ENCODE peak calls at places on chromosomes 5 and 9, in four cellular contexts. X is HCT116, K is HepG2, R is K562. B is an unnamed sample.

GRCh38 chr5:127922603-127923002 is 161.0 kb upstream of the SLC12A2 start:
- DNase-seq in X (no peak), K (no peak), R (no peak), B (no peak)

GRCh38 chr9:100498592-100498991 is 25.6 kb downstream of the TMEFF1 start:
- DNase-seq in X (no peak), K (no peak), R (peak; percentile 23), B (no peak)

GRCh38 chr9:94874316-94874715 is 147.8 kb downstream of the AOPEP start:
- DNase-seq in X (no peak), K (no peak), R (no peak), B (no peak)

GRCh38 chr5:52560366-52560765 is 227.3 kb upstream of the ITGA1 start:
- DNase-seq in X (peak; percentile 3), K (no peak), R (no peak), B (no peak)

GRCh38 chr9:130508218-130508617 is 63.5 kb downstream of the ASS1 start:
- DNase-seq in X (no peak), K (no peak), R (no peak), B (no peak)

GRCh38 chr5:135308245-135308644 is 90.8 kb downstream of the MACROH2A1 start:
- DNase-seq in X (no peak), K (no peak), R (no peak), B (no peak)

GRCh38 chr9:110288503-110288902 is 32.2 kb upstream of the TXN start:
- DNase-seq in X (no peak), K (no peak), R (no peak), B (no peak)

GRCh38 chr5:37539459-37539858 is 160.3 kb downstream of the WDR70 start:
- DNase-seq in X (no peak), K (no peak), R (no peak), B (no peak)

GRCh38 chr5:39689919-39690318 is 265.1 kb upstream of the DAB2 start:
- DNase-seq in X (no peak), K (no peak), R (no peak), B (no peak)

GRCh38 chr9:102841376-102841775 is 153.8 kb upstream of the CYLC2 start:
- DNase-seq in X (no peak), K (peak; percentile 2), R (no peak), B (no peak)

GRCh38 chr5:2009986-2010914 is 127.5 kb upstream of the IRX4 start:
- DNase-seq in X (no peak), K (no peak), R (no peak), B (no peak)

GRCh38 chr9:135255843-135256567 is 168.5 kb downstream of the OLFM1 start:
- DNase-seq in X (no peak), K (no peak), R (no peak), B (no peak)

GRCh38 chr9:75152416-75152815 is 64.1 kb downstream of the OSTF1 start:
- DNase-seq in X (no peak), K (no peak), R (no peak), B (no peak)

GRCh38 chr5:104189909-104190308 is 627.3 kb upstream of the NUDT12 start:
- DNase-seq in X (no peak), K (peak; percentile 10), R (peak; percentile 41), B (no peak)

GRCh38 chr5:68086857-68087256 is 128.7 kb upstream of the PIK3R1 start:
- DNase-seq in X (no peak), K (no peak), R (no peak), B (no peak)

GRCh38 chr9:96612105-96612965 is 7.3 kb downstream of the CDC14B start:
- DNase-seq in X (no peak), K (peak; percentile 84), R (no peak), B (no peak)

GRCh38 chr9:133428579-133429215 is 6.5 kb downstream of the ADAMTS13 start:
- DNase-seq in X (no peak), K (peak; percentile 12), R (peak; percentile 81), B (peak; percentile 78)
- TF ChIP-seq FOSL1 in X (no peak), K (no peak), R (no peak), B (no peak)

GRCh38 chr5:43631182-43631910 is 28.4 kb downstream of the NNT start:
- DNase-seq in X (peak; percentile 69), K (peak; percentile 71), R (peak; percentile 75), B (peak; percentile 54)

GRCh38 chr5:43623048-43623447 is 20.1 kb downstream of the NNT start:
- DNase-seq in X (no peak), K (no peak), R (no peak), B (no peak)

DNA sequence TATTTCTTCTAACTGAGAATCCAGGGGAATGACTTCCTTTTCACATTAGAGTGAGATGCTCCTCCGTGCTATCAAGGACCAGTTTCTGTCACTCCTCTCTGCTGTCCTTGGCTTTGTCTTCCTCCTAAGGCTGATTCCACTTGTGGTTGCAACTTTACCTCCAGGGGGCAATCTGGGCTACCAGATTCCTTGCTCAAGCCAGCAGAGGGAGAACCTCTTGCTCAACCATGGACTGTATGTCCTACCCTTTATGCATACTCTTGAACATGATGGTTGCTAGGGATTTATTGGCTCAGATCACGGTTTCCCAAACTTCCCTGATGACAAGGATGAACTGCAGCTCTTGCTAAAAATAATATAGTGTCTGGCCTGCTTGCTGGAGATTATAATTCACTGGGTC is 24.0 kb downstream of the NNT start:
- DNase-seq in X (peak; percentile 66), K (peak; percentile 70), R (peak; percentile 53), B (no peak)
- TF ChIP-seq FOSL1 in X (no peak), K (no peak), R (no peak), B (no peak)

GRCh38 chr5:116340799-116341198 is 233.8 kb downstream of the SEMA6A start:
- DNase-seq in X (no peak), K (no peak), R (no peak), B (no peak)

DNA sequence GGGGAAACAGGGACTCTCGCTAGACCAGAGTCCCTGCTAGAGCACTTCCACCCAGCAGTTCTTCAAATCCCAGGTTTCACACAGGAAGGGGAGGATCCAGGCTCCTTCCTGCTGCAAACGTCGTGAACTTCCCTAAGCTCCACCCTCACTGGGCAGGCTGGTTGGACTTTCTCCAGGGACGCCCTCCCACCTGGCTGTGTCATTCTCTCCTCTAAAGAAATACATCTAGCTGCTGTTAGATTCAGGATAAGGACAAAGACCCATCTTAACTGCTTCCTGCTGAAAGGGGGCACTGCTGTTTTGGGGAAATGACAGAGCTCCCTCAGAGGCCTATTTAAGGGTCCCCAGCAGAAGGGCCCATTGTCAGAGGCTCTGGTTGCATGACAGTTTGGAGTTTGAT is 230.7 kb downstream of the SEMA6A start:
- DNase-seq in X (no peak), K (no peak), R (no peak), B (peak; percentile 67)
- TF ChIP-seq FOSL1 in X (no peak), K (no peak), R (no peak), B (no peak)

GRCh38 chr5:153938131-153938842 is 100.4 kb downstream of the FAM114A2 start:
- DNase-seq in X (no peak), K (no peak), R (no peak), B (no peak)
- TF ChIP-seq FOSL1 in X (no peak), K (no peak), R (no peak), B (no peak)

DNA sequence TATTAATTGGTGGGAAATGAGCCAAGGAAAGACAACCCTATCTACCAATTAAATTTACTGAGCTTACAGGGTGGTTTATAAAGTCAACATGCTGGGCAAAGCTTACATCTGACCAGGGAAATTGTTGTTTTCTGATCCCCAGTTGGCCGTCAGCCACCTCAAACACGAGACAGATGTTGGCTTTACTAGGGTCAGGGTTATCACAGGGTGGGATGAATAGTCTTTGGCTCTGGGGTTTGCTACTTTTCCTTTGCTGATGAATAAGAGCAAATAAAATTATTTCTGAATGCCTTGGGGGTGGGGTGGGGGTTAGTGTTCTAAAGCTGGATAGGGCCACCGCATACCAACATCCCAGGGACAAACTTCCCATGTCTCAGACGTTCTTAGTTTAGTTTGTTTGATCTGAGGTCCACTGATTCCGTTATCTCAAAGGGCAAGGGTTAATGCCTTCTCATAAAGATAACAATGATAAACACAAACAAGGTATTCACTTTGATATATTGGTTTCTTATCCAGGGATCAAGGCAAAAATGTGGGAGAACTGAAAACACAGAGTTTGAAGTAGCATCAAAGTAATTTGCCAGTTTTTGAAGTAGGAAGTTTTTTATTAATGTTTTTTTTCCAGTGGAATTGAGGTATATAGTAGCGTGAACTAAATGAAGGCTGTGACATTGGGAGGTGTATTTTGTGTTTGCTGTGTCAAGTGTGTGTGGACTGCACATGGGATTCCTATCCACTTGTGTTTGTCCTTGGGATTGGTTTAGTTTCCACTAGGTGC is 109.1 kb upstream of the RPS23 start:
- DNase-seq in X (peak; percentile 77), K (peak; percentile 100), R (no peak), B (no peak)
- TF ChIP-seq FOSL1 in X (no peak), K (peak; percentile 58), R (no peak), B (no peak)

GRCh38 chr9:107491081-107492053 is 1.8 kb upstream of the KLF4 start:
- DNase-seq in X (no peak), K (no peak), R (no peak), B (no peak)
- TF ChIP-seq FOSL1 in X (no peak), K (no peak), R (no peak), B (no peak)

GRCh38 chr5:151002681-151003502 is 17.5 kb upstream of the GPX3 start:
- DNase-seq in X (no peak), K (no peak), R (no peak), B (peak; percentile 31)
- TF ChIP-seq FOSL1 in X (no peak), K (no peak), R (no peak), B (no peak)

GRCh38 chr5:113538313-113538712 is 24.8 kb downstream of the YTHDC2 start:
- DNase-seq in X (no peak), K (no peak), R (no peak), B (no peak)
- TF ChIP-seq FOSL1 in X (no peak), K (no peak), R (no peak), B (no peak)